ENCODE peak calls at places on chromosomes 1 and 21, in five cellular contexts. A is NT2/D1, Z is breast epithelium, H is posterior cingulate gyrus, T is psoas muscle. K is an unnamed sample.

GRCh38 chr1:41255978-41256377 is 13.9 kb upstream of the SCMH1 start:
- DNase-seq in A (no peak), Z (no peak), H (no peak), T (no peak), K (no peak)

GRCh38 chr21:34054259-34054658 is 19.1 kb upstream of the MRPS6 start:
- DNase-seq in A (no peak), Z (no peak), H (no peak), T (no peak), K (no peak)

GRCh38 chr1:11736746-11737639 is 1.1 kb downstream of the AGTRAP start:
- DNase-seq in A (no peak), Z (no peak), H (no peak), T (peak), K (peak)

GRCh38 chr1:15251807-15252546 is 5.0 kb downstream of the FHAD1 start:
- DNase-seq in A (no peak), Z (no peak), H (no peak), T (no peak), K (no peak)

GRCh38 chr1:150212070-150212469 is 23.8 kb downstream of the ANP32E start:
- DNase-seq in A (no peak), Z (no peak), H (no peak), T (no peak), K (no peak)

GRCh38 chr1:235330918-235331285 is 2.5 kb downstream of the GGPS1 start:
- DNase-seq in A (no peak), Z (no peak), H (no peak), T (no peak), K (no peak)

GRCh38 chr1:83631836-83632235 is 367.1 kb downstream of the TTLL7 start:
- DNase-seq in A (no peak), Z (no peak), H (no peak), T (no peak), K (no peak)

GRCh38 chr1:101284021-101284420 is 47.2 kb downstream of the S1PR1 start:
- DNase-seq in A (no peak), Z (no peak), H (no peak), T (no peak), K (peak)

GRCh38 chr1:241627453-241628329 is 12.5 kb downstream of the CHML start:
- DNase-seq in A (no peak), Z (no peak), H (no peak), T (no peak), K (peak)

GRCh38 chr1:205434738-205435137 is 12.9 kb upstream of the LEMD1 start:
- DNase-seq in A (no peak), Z (no peak), H (no peak), T (no peak), K (no peak)

GRCh38 chr1:17635811-17636210 is 96.3 kb downstream of the ARHGEF10L start:
- DNase-seq in A (no peak), Z (no peak), H (peak), T (no peak), K (no peak)

GRCh38 chr1:231844986-231845502 is 218.5 kb downstream of the DISC1 start:
- DNase-seq in A (no peak), Z (no peak), H (no peak), T (no peak), K (no peak)

GRCh38 chr21:31132574-31133242 is 94.4 kb upstream of the KRTAP19-8 start:
- DNase-seq in A (no peak), Z (no peak), H (no peak), T (no peak), K (no peak)

GRCh38 chr1:205936846-205937707 is 6.2 kb downstream of the SLC26A9 start:
- DNase-seq in A (no peak), Z (no peak), H (no peak), T (no peak), K (no peak)

GRCh38 chr1:95006681-95007080 is 66.1 kb downstream of the ALG14 start:
- DNase-seq in A (no peak), Z (no peak), H (no peak), T (no peak), K (no peak)

GRCh38 chr1:25710583-25711347 is 89.2 kb upstream of the SELENON start:
- DNase-seq in A (no peak), Z (no peak), H (no peak), T (no peak), K (no peak)

GRCh38 chr1:221781102-221781744 is 39.3 kb upstream of the DUSP10 start:
- DNase-seq in A (no peak), Z (no peak), H (no peak), T (no peak), K (no peak)

GRCh38 chr1:97820470-97821188 is 100.2 kb downstream of the DPYD start:
- DNase-seq in A (no peak), Z (no peak), H (no peak), T (no peak), K (no peak)

GRCh38 chr1:107477233-107477632 is 336.4 kb downstream of the NTNG1 start:
- DNase-seq in A (peak), Z (no peak), H (no peak), T (no peak), K (no peak)

GRCh38 chr21:44517175-44517899 is 22.7 kb downstream of the KRTAP10-1 start:
- DNase-seq in A (peak), Z (no peak), H (peak), T (peak), K (peak)

GRCh38 chr1:158185770-158186705 is 5.3 kb downstream of the CD1D start:
- DNase-seq in A (peak), Z (no peak), H (no peak), T (no peak), K (no peak)

GRCh38 chr21:44989538-44989888 is 49.7 kb downstream of the SLX9 start:
- DNase-seq in A (no peak), Z (no peak), H (no peak), T (peak), K (no peak)

GRCh38 chr21:41943468-41944250 is 10.2 kb downstream of the C2CD2 start:
- DNase-seq in A (no peak), Z (no peak), H (peak), T (no peak), K (no peak)

GRCh38 chr1:237062976-237063375 is 21.0 kb downstream of the RYR2 start:
- DNase-seq in A (no peak), Z (no peak), H (no peak), T (no peak), K (no peak)

GRCh38 chr1:92915547-92915946 is 45.7 kb downstream of the DIPK1A start:
- DNase-seq in A (no peak), Z (no peak), H (no peak), T (no peak), K (no peak)

GRCh38 chr1:218994615-218995014 is 179.1 kb upstream of the LYPLAL1 start:
- DNase-seq in A (no peak), Z (no peak), H (no peak), T (no peak), K (no peak)

GRCh38 chr1:237012789-237013383 is 8.6 kb upstream of the MT1HL1 start:
- DNase-seq in A (no peak), Z (no peak), H (no peak), T (no peak), K (no peak)

GRCh38 chr1:85091647-85092295 is 43.5 kb upstream of the MCOLN3 start:
- DNase-seq in A (no peak), Z (no peak), H (no peak), T (no peak), K (no peak)

GRCh38 chr1:119674110-119674509 is 26.0 kb upstream of the ZNF697 start:
- DNase-seq in A (peak), Z (peak), H (no peak), T (no peak), K (peak)

GRCh38 chr1:153515504-153516394 is 20.0 kb downstream of the S100A6 start:
- DNase-seq in A (no peak), Z (peak), H (no peak), T (no peak), K (no peak)

GRCh38 chr1:151060241-151061011 is at the start of gene MLLT11:
- DNase-seq in A (peak), Z (no peak), H (peak), T (no peak), K (peak)